ENCODE peak calls at places on chromosomes 6 and 20, in seven cellular contexts. One of them, this sample, is unnamed.

GRCh38 chr6:139457482-139457881 is 83.0 kb upstream of the CITED2 start:
- DNase-seq in H1: no peak
- DNase-seq in IMR-90: peak; percentile 21
- DNase-seq in H9: no peak
- DNase-seq in neuronal stem cell: no peak
- DNase-seq in mesenchymal stem cell: no peak
- DNase-seq in mesendoderm: no peak
- DNase-seq in this sample: no peak

GRCh38 chr20:43681468-43681942 is 14.6 kb downstream of the MYBL2 start:
- DNase-seq in H1: no peak
- DNase-seq in IMR-90: no peak
- DNase-seq in H9: no peak
- DNase-seq in neuronal stem cell: no peak
- DNase-seq in mesenchymal stem cell: peak; percentile 24
- DNase-seq in mesendoderm: peak; percentile 51
- DNase-seq in this sample: no peak

GRCh38 chr20:50138479-50139393 is 14.8 kb downstream of the PEDS1 start:
- DNase-seq in H1: no peak
- DNase-seq in IMR-90: no peak
- DNase-seq in H9: peak; percentile 49
- DNase-seq in neuronal stem cell: no peak
- DNase-seq in mesenchymal stem cell: no peak
- DNase-seq in mesendoderm: no peak
- DNase-seq in this sample: no peak

GRCh38 chr6:43772571-43773049 is 2.6 kb downstream of the VEGFA start:
- DNase-seq in H1: no peak
- DNase-seq in IMR-90: no peak
- DNase-seq in H9: peak; percentile 73
- DNase-seq in neuronal stem cell: peak; percentile 51
- DNase-seq in mesenchymal stem cell: peak; percentile 46
- DNase-seq in mesendoderm: peak; percentile 83
- DNase-seq in this sample: no peak

GRCh38 chr6:31597006-31597405 is 4.2 kb upstream of the NCR3 start:
- DNase-seq in H1: no peak
- DNase-seq in IMR-90: peak; percentile 31
- DNase-seq in H9: no peak
- DNase-seq in neuronal stem cell: no peak
- DNase-seq in mesenchymal stem cell: peak; percentile 57
- DNase-seq in mesendoderm: no peak
- DNase-seq in this sample: peak; percentile 37

GRCh38 chr6:64013061-64013410 is 377.4 kb downstream of the PHF3 start:
- DNase-seq in H1: no peak
- DNase-seq in IMR-90: no peak
- DNase-seq in H9: no peak
- DNase-seq in neuronal stem cell: no peak
- DNase-seq in mesenchymal stem cell: peak; percentile 38
- DNase-seq in mesendoderm: no peak
- DNase-seq in this sample: no peak

GRCh38 chr20:62025832-62026563 is 39.7 kb downstream of the TAF4 start:
- DNase-seq in H1: no peak
- DNase-seq in IMR-90: peak; percentile 74
- DNase-seq in H9: no peak
- DNase-seq in neuronal stem cell: no peak
- DNase-seq in mesenchymal stem cell: peak; percentile 65
- DNase-seq in mesendoderm: peak; percentile 44
- DNase-seq in this sample: no peak

GRCh38 chr6:144302701-144303351 is 17.7 kb downstream of the UTRN start:
- DNase-seq in H1: no peak
- DNase-seq in IMR-90: peak; percentile 40
- DNase-seq in H9: no peak
- DNase-seq in neuronal stem cell: no peak
- DNase-seq in mesenchymal stem cell: no peak
- DNase-seq in mesendoderm: no peak
- DNase-seq in this sample: no peak

GRCh38 chr20:7496394-7497111 is 443.7 kb downstream of the HAO1 start:
- DNase-seq in H1: no peak
- DNase-seq in IMR-90: no peak
- DNase-seq in H9: no peak
- DNase-seq in neuronal stem cell: no peak
- DNase-seq in mesenchymal stem cell: peak; percentile 4
- DNase-seq in mesendoderm: no peak
- DNase-seq in this sample: no peak

GRCh38 chr6:2658788-2659187 is 91.9 kb downstream of the MYLK4 start:
- DNase-seq in H1: no peak
- DNase-seq in IMR-90: no peak
- DNase-seq in H9: no peak
- DNase-seq in neuronal stem cell: no peak
- DNase-seq in mesenchymal stem cell: no peak
- DNase-seq in mesendoderm: peak; percentile 10
- DNase-seq in this sample: peak; percentile 22

GRCh38 chr6:31139599-31139998 is 733 bp upstream of the PSORS1C2 start:
- DNase-seq in H1: no peak
- DNase-seq in IMR-90: peak; percentile 46
- DNase-seq in H9: peak; percentile 81
- DNase-seq in neuronal stem cell: no peak
- DNase-seq in mesenchymal stem cell: no peak
- DNase-seq in mesendoderm: peak; percentile 94
- DNase-seq in this sample: no peak

GRCh38 chr6:162852810-162853577 is 125.2 kb downstream of the PACRG start:
- DNase-seq in H1: no peak
- DNase-seq in IMR-90: no peak
- DNase-seq in H9: no peak
- DNase-seq in neuronal stem cell: no peak
- DNase-seq in mesenchymal stem cell: no peak
- DNase-seq in mesendoderm: no peak
- DNase-seq in this sample: no peak

GRCh38 chr6:149974825-149975224 is 11.1 kb downstream of the ULBP1 start:
- DNase-seq in H1: no peak
- DNase-seq in IMR-90: no peak
- DNase-seq in H9: no peak
- DNase-seq in neuronal stem cell: no peak
- DNase-seq in mesenchymal stem cell: no peak
- DNase-seq in mesendoderm: no peak
- DNase-seq in this sample: no peak

GRCh38 chr6:35810831-35811698 is 5.9 kb downstream of the LHFPL5 start:
- DNase-seq in H1: no peak
- DNase-seq in IMR-90: peak; percentile 69
- DNase-seq in H9: no peak
- DNase-seq in neuronal stem cell: no peak
- DNase-seq in mesenchymal stem cell: peak; percentile 81
- DNase-seq in mesendoderm: no peak
- DNase-seq in this sample: no peak

GRCh38 chr6:148109732-148110131 is 232.9 kb upstream of the SASH1 start:
- DNase-seq in H1: no peak
- DNase-seq in IMR-90: no peak
- DNase-seq in H9: no peak
- DNase-seq in neuronal stem cell: no peak
- DNase-seq in mesenchymal stem cell: no peak
- DNase-seq in mesendoderm: no peak
- DNase-seq in this sample: no peak

GRCh38 chr6:79947191-79948173 is at the start of gene ELOVL4:
- DNase-seq in H1: peak; percentile 79
- DNase-seq in IMR-90: peak; percentile 74
- DNase-seq in H9: peak; percentile 96
- DNase-seq in neuronal stem cell: peak; percentile 76
- DNase-seq in mesenchymal stem cell: peak; percentile 78
- DNase-seq in mesendoderm: peak; percentile 91
- DNase-seq in this sample: peak; percentile 24

GRCh38 chr6:156687875-156688549 is 89.2 kb upstream of the ARID1B start:
- DNase-seq in H1: no peak
- DNase-seq in IMR-90: peak; percentile 14
- DNase-seq in H9: peak; percentile 63
- DNase-seq in neuronal stem cell: peak; percentile 23
- DNase-seq in mesenchymal stem cell: peak; percentile 62
- DNase-seq in mesendoderm: peak; percentile 84
- DNase-seq in this sample: peak; percentile 34

GRCh38 chr6:82908661-82909060 is 157.0 kb downstream of the UBE3D start:
- DNase-seq in H1: no peak
- DNase-seq in IMR-90: no peak
- DNase-seq in H9: no peak
- DNase-seq in neuronal stem cell: no peak
- DNase-seq in mesenchymal stem cell: peak; percentile 6
- DNase-seq in mesendoderm: no peak
- DNase-seq in this sample: no peak

GRCh38 chr20:32235331-32236047 is 27.8 kb downstream of the POFUT1 start:
- DNase-seq in H1: no peak
- DNase-seq in IMR-90: no peak
- DNase-seq in H9: no peak
- DNase-seq in neuronal stem cell: no peak
- DNase-seq in mesenchymal stem cell: no peak
- DNase-seq in mesendoderm: no peak
- DNase-seq in this sample: no peak

GRCh38 chr6:20978176-20978614 is 443.9 kb downstream of the CDKAL1 start:
- DNase-seq in H1: no peak
- DNase-seq in IMR-90: peak; percentile 91
- DNase-seq in H9: no peak
- DNase-seq in neuronal stem cell: no peak
- DNase-seq in mesenchymal stem cell: no peak
- DNase-seq in mesendoderm: no peak
- DNase-seq in this sample: no peak

GRCh38 chr20:53412600-53413187 is 180.9 kb downstream of the ZNF217 start:
- DNase-seq in H1: no peak
- DNase-seq in IMR-90: no peak
- DNase-seq in H9: peak; percentile 37
- DNase-seq in neuronal stem cell: no peak
- DNase-seq in mesenchymal stem cell: no peak
- DNase-seq in mesendoderm: peak; percentile 58
- DNase-seq in this sample: no peak

GRCh38 chr20:845967-846893 is 12.7 kb downstream of the FAM110A start:
- DNase-seq in H1: no peak
- DNase-seq in IMR-90: no peak
- DNase-seq in H9: no peak
- DNase-seq in neuronal stem cell: no peak
- DNase-seq in mesenchymal stem cell: no peak
- DNase-seq in mesendoderm: no peak
- DNase-seq in this sample: no peak

DNA sequence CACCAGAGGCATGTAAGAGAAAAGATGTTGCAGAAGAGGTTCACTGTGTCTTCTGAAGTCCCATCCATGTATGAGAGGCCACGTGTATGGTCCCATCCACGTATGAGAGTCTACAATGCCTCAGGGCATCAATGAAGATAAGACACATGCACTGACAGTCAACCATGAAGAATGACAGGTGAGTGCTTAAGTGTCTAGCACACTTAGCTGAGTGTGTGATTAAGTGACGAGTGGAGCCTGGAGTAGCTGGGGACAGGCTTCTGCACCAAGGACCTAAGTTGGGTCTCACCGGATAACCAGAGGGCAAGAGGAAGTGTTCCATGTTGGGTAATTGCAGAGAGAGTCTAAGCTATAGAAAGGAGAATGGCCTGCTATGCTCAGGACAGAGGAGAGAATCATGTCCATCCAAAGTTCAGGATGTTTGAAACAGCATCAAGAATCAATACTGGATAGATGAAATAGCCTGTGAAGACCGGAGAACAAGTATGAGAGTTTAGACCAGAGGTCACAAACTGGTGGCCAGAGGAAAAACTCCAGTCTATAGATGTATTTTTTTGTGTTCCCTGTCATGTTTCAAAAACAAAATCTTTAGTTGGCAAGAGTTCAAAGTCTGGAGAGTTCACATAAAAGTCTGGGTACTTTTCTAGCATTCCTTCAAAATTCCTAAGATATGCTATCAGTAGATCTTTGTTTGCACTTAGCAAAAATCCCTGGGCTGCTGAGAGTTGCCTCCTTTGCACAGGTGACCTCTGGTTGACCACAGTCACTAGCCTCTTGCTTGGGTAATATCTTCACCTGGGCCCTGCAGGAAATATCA is 165.8 kb downstream of the KIF16B start:
- DNase-seq in H1: no peak
- DNase-seq in IMR-90: peak; percentile 11
- DNase-seq in H9: no peak
- DNase-seq in neuronal stem cell: no peak
- DNase-seq in mesenchymal stem cell: no peak
- DNase-seq in mesendoderm: no peak
- DNase-seq in this sample: peak; percentile 47
- H2BK5ac ChIP-seq in H1: no peak overlapping the region
- H2BK5ac ChIP-seq in IMR-90: no peak overlapping the region
- H2BK5ac ChIP-seq in H9: no peak overlapping the region
- H2BK5ac ChIP-seq in neuronal stem cell: no peak overlapping the region
- H2BK5ac ChIP-seq in mesenchymal stem cell: no peak overlapping the region
- H2BK5ac ChIP-seq in mesendoderm: no peak overlapping the region
- H2BK5ac ChIP-seq in this sample: no peak overlapping the region

DNA sequence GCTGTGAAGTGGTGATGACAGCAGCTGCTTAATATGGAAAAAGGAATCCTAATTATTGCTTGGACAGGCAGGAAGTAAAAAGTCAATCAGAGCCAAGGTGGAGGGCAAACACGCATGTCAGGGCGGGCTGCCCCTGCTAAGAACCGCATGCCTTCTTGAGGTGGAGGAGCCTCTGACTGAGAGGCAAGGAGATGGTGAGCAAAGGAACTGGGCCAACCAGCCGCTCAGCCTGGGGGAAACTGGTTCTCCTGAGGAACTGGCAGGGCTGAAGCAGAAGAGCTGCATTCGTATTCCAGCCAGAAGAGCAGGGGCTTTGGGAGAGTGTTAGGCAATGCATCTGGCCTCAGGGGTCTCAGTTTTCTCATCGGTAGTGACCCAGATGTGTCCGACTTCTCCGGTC is 13.1 kb upstream of the MLN start:
- DNase-seq in H1: no peak
- DNase-seq in IMR-90: no peak
- DNase-seq in H9: no peak
- DNase-seq in neuronal stem cell: no peak
- DNase-seq in mesenchymal stem cell: no peak
- DNase-seq in mesendoderm: no peak
- DNase-seq in this sample: no peak
- H2BK5ac ChIP-seq in H1: peak overlapping the region; percentile 71
- H2BK5ac ChIP-seq in IMR-90: no peak overlapping the region
- H2BK5ac ChIP-seq in H9: no peak overlapping the region
- H2BK5ac ChIP-seq in neuronal stem cell: no peak overlapping the region
- H2BK5ac ChIP-seq in mesenchymal stem cell: no peak overlapping the region
- H2BK5ac ChIP-seq in mesendoderm: no peak overlapping the region
- H2BK5ac ChIP-seq in this sample: no peak overlapping the region

DNA sequence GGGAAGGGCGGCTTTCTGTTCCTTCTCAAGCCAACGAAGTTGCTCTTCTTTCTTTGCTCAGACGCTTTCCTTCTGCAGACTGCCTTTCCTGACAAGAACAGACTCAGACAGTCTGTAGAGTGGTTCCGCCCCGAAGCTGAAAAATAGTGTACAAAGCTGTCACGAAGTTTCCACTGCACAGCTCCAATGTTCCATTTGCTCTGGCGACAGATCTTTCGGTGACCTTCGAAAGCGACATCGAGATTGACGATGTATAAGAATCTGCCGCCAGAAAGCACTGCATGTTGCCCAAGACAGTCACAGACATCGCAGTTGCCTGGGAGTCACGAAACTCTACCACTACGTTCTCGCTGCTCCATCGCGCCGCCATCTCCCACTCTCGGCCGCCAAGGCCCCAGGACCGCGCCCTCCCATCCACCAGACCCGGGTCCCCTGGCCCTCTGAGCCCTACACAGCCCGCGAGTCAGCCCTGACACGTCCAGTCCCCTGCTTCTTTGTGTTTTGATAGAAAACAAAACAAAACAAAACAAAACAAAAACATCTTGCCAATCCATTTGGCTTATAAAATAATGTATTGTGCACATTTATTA is 42.1 kb upstream of the ZNF184 start:
- DNase-seq in H1: no peak
- DNase-seq in IMR-90: no peak
- DNase-seq in H9: no peak
- DNase-seq in neuronal stem cell: no peak
- DNase-seq in mesenchymal stem cell: no peak
- DNase-seq in mesendoderm: no peak
- DNase-seq in this sample: no peak
- H2BK5ac ChIP-seq in H1: no peak overlapping the region
- H2BK5ac ChIP-seq in IMR-90: no peak overlapping the region
- H2BK5ac ChIP-seq in H9: no peak overlapping the region
- H2BK5ac ChIP-seq in neuronal stem cell: no peak overlapping the region
- H2BK5ac ChIP-seq in mesenchymal stem cell: no peak overlapping the region
- H2BK5ac ChIP-seq in mesendoderm: no peak overlapping the region
- H2BK5ac ChIP-seq in this sample: no peak overlapping the region

GRCh38 chr20:59866338-59866737 is 67.1 kb downstream of the SYCP2 start:
- DNase-seq in H1: no peak
- DNase-seq in IMR-90: no peak
- DNase-seq in H9: no peak
- DNase-seq in neuronal stem cell: no peak
- DNase-seq in mesenchymal stem cell: no peak
- DNase-seq in mesendoderm: no peak
- DNase-seq in this sample: no peak
- H2BK5ac ChIP-seq in H1: no peak overlapping the region
- H2BK5ac ChIP-seq in IMR-90: no peak overlapping the region
- H2BK5ac ChIP-seq in H9: no peak overlapping the region
- H2BK5ac ChIP-seq in neuronal stem cell: no peak overlapping the region
- H2BK5ac ChIP-seq in mesenchymal stem cell: no peak overlapping the region
- H2BK5ac ChIP-seq in mesendoderm: no peak overlapping the region
- H2BK5ac ChIP-seq in this sample: no peak overlapping the region

This sample was measured in trophoblast cell.